ENCODE peak calls at places on chromosomes 7 and 10, in ten cellular contexts. R, N, E, Y, V, A, G, O, T and U are unnamed samples.

GRCh38 chr10:132539894-132540293 is 2.3 kb downstream of the INPP5A start:
- DNase-seq in G (no peak), O (no peak), A (no peak), Y (no peak), E (peak), N (no peak), V (no peak), T (peak), R (no peak), U (no peak)

GRCh38 chr10:6204341-6205191 is 1.8 kb downstream of the PFKFB3 start:
- DNase-seq in G (no peak), Y (no peak), N (no peak), V (no peak), A (peak), O (peak), E (peak), T (peak), R (no peak), U (peak)

GRCh38 chr7:108156897-108157605 is 26.9 kb upstream of the LAMB4 start:
- DNase-seq in G (no peak), N (no peak), O (no peak), A (no peak), E (peak), T (no peak), R (no peak), V (no peak), Y (no peak), U (no peak)

GRCh38 chr10:124020871-124021823 is 72.3 kb downstream of the CHST15 start:
- DNase-seq in T (no peak), O (no peak), Y (no peak), G (no peak), R (no peak), E (peak), V (no peak), A (no peak), N (no peak), U (no peak)

GRCh38 chr10:19964625-19965024 is 148.4 kb downstream of the PLXDC2 start:
- DNase-seq in G (no peak), N (no peak), A (no peak), R (no peak), O (no peak), V (no peak), E (no peak), Y (no peak), T (no peak), U (no peak)

GRCh38 chr10:30556189-30556588 is 73.4 kb downstream of the LYZL2 start:
- DNase-seq in Y (no peak), G (no peak), R (no peak), V (no peak), T (no peak), E (peak), O (no peak), N (no peak), A (no peak), U (no peak)

GRCh38 chr10:113978802-113979201 is 64.9 kb upstream of the ADRB1 start:
- DNase-seq in A (no peak), O (no peak), N (no peak), R (no peak), G (no peak), E (no peak), T (no peak), V (no peak), Y (no peak), U (no peak)

GRCh38 chr10:92440578-92440977 is 133.3 kb downstream of the IDE start:
- DNase-seq in E (no peak), Y (no peak), R (no peak), N (peak), V (no peak), O (no peak), T (no peak), A (no peak), G (no peak), U (no peak)

GRCh38 chr7:123621707-123622106 is 20.1 kb downstream of the ASB15 start:
- DNase-seq in R (no peak), V (no peak), G (no peak), T (no peak), E (no peak), O (no peak), Y (no peak), A (no peak), N (no peak), U (peak)

GRCh38 chr7:155463114-155463811 is 5.3 kb downstream of the EN2 start:
- DNase-seq in A (no peak), N (no peak), Y (no peak), R (no peak), T (no peak), O (no peak), V (no peak), G (no peak), E (no peak), U (no peak)

GRCh38 chr10:80455461-80456345 is 1.6 kb downstream of the TSPAN14 start:
- DNase-seq in T (no peak), N (no peak), G (no peak), E (no peak), V (no peak), Y (no peak), O (no peak), A (no peak), R (no peak), U (no peak)

GRCh38 chr10:124744688-124745055 is 494 bp upstream of the FAM53B start:
- DNase-seq in R (no peak), A (no peak), O (no peak), T (peak), N (no peak), Y (no peak), G (no peak), E (peak), V (no peak), U (no peak)

GRCh38 chr10:116880716-116881440 is 31.6 kb downstream of the ENO4 start:
- DNase-seq in V (no peak), A (no peak), E (peak), T (no peak), N (no peak), O (no peak), G (no peak), R (no peak), Y (no peak), U (peak)

GRCh38 chr7:105677803-105678583 is 96.7 kb upstream of the EFCAB10 start:
- DNase-seq in V (no peak), N (no peak), R (no peak), O (no peak), G (peak), E (no peak), A (peak), T (no peak), Y (no peak), U (no peak)

GRCh38 chr7:98133181-98133580 is 26.5 kb downstream of the LMTK2 start:
- DNase-seq in G (no peak), E (peak), V (no peak), Y (no peak), N (no peak), R (no peak), O (no peak), A (peak), T (peak), U (no peak)

GRCh38 chr10:131654471-131655087 is 246.2 kb upstream of the PPP2R2D start:
- DNase-seq in R (no peak), T (no peak), V (no peak), N (no peak), O (no peak), Y (no peak), A (no peak), E (no peak), G (no peak), U (no peak)

GRCh38 chr10:21976739-21977138 is 26.8 kb downstream of the DNAJC1 start:
- DNase-seq in T (peak), A (no peak), Y (no peak), R (no peak), G (no peak), N (no peak), O (no peak), E (no peak), V (no peak), U (no peak)

GRCh38 chr7:84647797-84648762 is 453.5 kb upstream of the SEMA3A start:
- DNase-seq in G (no peak), R (no peak), A (no peak), N (no peak), O (no peak), Y (no peak), E (no peak), V (no peak), T (peak), U (no peak)

GRCh38 chr7:70042533-70042932 is 444.3 kb downstream of the AUTS2 start:
- DNase-seq in V (no peak), G (no peak), A (no peak), T (peak), N (no peak), O (no peak), E (peak), Y (no peak), R (no peak), U (no peak)

GRCh38 chr10:85849315-85849714 is 517.3 kb downstream of the GRID1 start:
- DNase-seq in Y (no peak), E (no peak), V (no peak), R (no peak), O (no peak), G (no peak), T (no peak), N (no peak), A (no peak), U (no peak)

GRCh38 chr10:31207636-31208035 is 111.4 kb upstream of the ZEB1 start:
- DNase-seq in Y (no peak), E (no peak), R (no peak), V (no peak), G (no peak), O (no peak), A (no peak), T (peak), N (no peak), U (no peak)

GRCh38 chr10:13458107-13458761 is 70.6 kb downstream of the BEND7 start:
- DNase-seq in A (no peak), T (peak), O (no peak), N (no peak), E (no peak), R (no peak), G (no peak), Y (no peak), V (no peak), U (no peak)

GRCh38 chr10:131653140-131653539 is 247.7 kb upstream of the PPP2R2D start:
- DNase-seq in E (no peak), T (no peak), R (no peak), N (no peak), V (no peak), Y (no peak), O (no peak), A (no peak), G (no peak), U (no peak)

GRCh38 chr10:103847909-103848468 is 7.4 kb downstream of the SH3PXD2A start:
- DNase-seq in V (no peak), E (no peak), G (no peak), A (peak), N (no peak), R (no peak), Y (peak), T (no peak), O (no peak), U (no peak)

GRCh38 chr10:11238893-11239292 is 221.2 kb downstream of the CELF2 start:
- DNase-seq in G (no peak), A (no peak), T (no peak), R (no peak), Y (no peak), V (no peak), O (no peak), N (no peak), E (no peak), U (no peak)

GRCh38 chr7:78479348-78479747 is 680.8 kb downstream of the PHTF2 start:
- DNase-seq in R (no peak), V (no peak), Y (no peak), A (no peak), E (no peak), G (no peak), N (no peak), O (no peak), T (no peak), U (no peak)

GRCh38 chr10:121702351-121703320 is 104.4 kb upstream of the FGFR2 start:
- DNase-seq in A (no peak), R (no peak), Y (no peak), T (peak), G (no peak), N (no peak), E (peak), O (no peak), V (no peak), U (no peak)

GRCh38 chr7:157527686-157528085 is 190.9 kb downstream of the DNAJB6 start:
- DNase-seq in O (peak), A (no peak), V (no peak), G (no peak), T (no peak), E (no peak), N (peak), R (no peak), Y (no peak), U (no peak)

GRCh38 chr7:157524731-157525130 is 187.9 kb downstream of the DNAJB6 start:
- DNase-seq in Y (no peak), V (no peak), A (no peak), G (no peak), R (no peak), E (no peak), T (no peak), N (no peak), O (no peak), U (no peak)

GRCh38 chr7:157525501-157525915 is 188.7 kb downstream of the DNAJB6 start:
- DNase-seq in R (no peak), G (no peak), A (no peak), O (no peak), T (no peak), Y (no peak), N (no peak), V (no peak), E (no peak), U (no peak)

GRCh38 chr7:157527235-157527634 is 190.4 kb downstream of the DNAJB6 start:
- DNase-seq in G (no peak), V (no peak), Y (no peak), T (no peak), O (no peak), A (no peak), N (peak), R (no peak), E (no peak), U (no peak)

GRCh38 chr7:157526604-157527003 is 189.8 kb downstream of the DNAJB6 start:
- DNase-seq in A (no peak), N (peak), E (no peak), G (no peak), T (no peak), O (peak), Y (no peak), R (no peak), V (no peak), U (peak)
- TF ChIP-seq CTCF in A (no peak), N (no peak), E (no peak), G (no peak), T (no peak), O (no peak), Y (no peak), R (no peak), V (no peak), U (no peak)

DNA sequence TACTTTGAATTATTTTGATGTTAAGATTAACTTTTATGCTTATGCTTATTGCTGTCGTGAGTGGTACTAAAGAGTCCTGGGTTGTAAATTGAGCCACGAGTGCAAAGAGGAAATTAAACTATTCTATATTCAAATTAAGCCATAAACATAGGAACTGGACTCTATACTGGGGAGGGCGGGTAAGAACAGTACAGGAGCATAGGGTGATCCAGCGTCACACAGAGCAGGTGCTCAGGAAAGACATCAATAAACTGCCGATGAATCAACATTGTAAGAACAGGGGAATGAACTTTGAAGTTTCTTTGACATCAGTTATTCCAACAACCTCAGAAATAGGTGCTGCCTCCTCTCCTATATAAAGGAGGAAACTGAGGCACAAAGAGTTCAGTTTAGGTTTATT is 219.6 kb downstream of the CACNB2 start:
- DNase-seq in N (no peak), Y (no peak), R (no peak), V (no peak), G (no peak), E (no peak), O (no peak), T (no peak), A (no peak), U (no peak)
- TF ChIP-seq CTCF in N (no peak), Y (no peak), R (no peak), V (no peak), G (no peak), E (no peak), O (no peak), T (no peak), A (no peak), U (no peak)

GRCh38 chr10:9301148-9301547 is 1246.7 kb downstream of the GATA3 start:
- DNase-seq in T (peak), Y (no peak), A (no peak), R (no peak), G (no peak), N (no peak), V (no peak), E (peak), O (no peak), U (no peak)
- TF ChIP-seq CTCF in T (peak), Y (no peak), A (peak), R (peak), G (peak), N (no peak), V (no peak), E (peak), O (no peak), U (no peak)

DNA sequence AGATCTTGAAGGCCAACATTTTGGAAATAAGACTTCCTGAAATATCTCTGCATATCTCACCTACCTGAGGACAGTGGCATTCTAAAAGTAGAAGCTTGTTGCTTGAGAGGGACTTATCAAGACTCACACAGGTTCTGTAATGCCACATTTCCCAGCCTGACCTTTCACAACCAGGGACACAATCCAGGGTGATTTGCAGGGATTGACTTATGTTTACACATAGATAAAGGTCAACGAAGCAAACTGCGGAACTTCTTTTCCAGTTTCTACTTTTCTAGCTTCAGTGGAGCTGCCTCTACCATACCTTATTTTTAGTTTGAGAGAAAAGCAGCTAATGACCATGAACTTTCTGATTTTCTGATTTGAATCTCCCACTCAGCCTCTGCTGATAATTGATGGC is 148.7 kb downstream of the SLC16A9 start:
- DNase-seq in A (no peak), O (no peak), V (no peak), E (no peak), N (no peak), Y (no peak), G (no peak), T (no peak), R (no peak), U (no peak)
- TF ChIP-seq CTCF in A (no peak), O (no peak), V (no peak), E (no peak), N (no peak), Y (no peak), G (no peak), T (no peak), R (no peak), U (no peak)

DNA sequence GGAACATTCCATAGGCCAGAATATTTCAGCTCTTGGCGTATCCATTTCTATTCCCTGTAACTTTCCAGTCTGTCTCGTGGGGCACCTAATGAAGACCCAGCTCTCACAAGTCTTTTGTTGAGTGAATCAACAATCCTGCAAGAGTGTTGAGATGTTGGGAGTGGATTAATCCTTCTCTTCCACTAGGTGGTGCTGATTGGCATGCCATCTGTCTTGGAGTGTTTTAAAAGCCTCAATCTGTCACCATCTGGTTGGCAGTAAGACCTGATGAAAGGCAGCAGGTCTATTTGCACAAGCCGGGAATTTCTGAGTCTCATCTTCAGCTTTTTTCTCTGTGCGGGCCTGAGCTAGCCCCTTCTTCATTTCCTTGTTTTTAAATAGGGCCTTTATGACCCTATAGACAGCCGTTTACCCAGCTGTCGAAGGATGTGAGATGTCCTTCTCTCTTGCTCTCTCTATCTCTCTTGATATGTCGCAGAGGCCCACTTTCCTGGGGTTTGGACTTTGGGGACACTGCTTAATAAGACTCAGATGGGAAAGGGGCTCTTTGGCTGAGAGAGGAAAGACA is 180.5 kb downstream of the ZNF365 start:
- DNase-seq in O (no peak), T (peak), A (peak), E (peak), R (peak), G (no peak), Y (peak), N (no peak), V (no peak), U (peak)
- TF ChIP-seq CTCF in O (no peak), T (peak), A (peak), E (peak), R (peak), G (peak), Y (peak), N (peak), V (peak), U (peak)

GRCh38 chr10:49751636-49752510 is 10.2 kb downstream of the OGDHL start:
- DNase-seq in O (no peak), V (peak), G (no peak), Y (no peak), E (no peak), N (no peak), A (no peak), T (no peak), R (no peak), U (no peak)
- TF ChIP-seq CTCF in O (no peak), V (no peak), G (no peak), Y (no peak), E (no peak), N (no peak), A (no peak), T (no peak), R (no peak), U (no peak)

DNA sequence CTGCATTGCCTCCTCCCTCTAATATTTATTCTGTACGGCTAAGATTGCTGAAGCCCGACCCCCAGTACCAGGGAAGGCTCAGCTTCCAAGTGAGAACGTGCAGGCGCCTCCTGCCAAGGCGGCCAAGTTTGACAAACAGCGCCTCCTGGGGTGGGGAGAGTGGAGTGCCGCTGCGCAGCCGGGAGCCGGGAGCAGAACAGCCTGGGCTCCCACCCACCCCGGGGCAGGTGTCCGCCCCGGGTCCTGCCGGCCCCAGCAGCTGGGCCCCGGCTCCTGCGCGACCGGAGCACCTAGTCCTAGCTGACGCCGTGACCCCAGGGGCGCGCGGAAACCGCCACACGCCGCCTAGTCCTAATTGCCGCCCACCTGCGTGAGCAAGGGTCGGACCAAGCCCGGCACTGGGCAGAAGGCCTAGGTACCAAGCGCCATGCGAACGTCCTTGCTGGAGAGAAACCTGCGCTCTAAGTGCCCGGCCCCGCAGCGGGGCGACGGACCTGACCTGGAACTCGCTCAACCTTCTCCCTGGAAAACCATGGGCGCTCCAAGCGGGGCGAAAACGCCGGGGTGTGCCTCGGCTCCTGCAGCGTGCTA is 5.0 kb upstream of the EBF3 start:
- DNase-seq in G (peak), Y (peak), E (no peak), O (no peak), A (no peak), N (no peak), R (peak), V (no peak), T (peak), U (peak)
- TF ChIP-seq CTCF in G (peak), Y (peak), E (peak), O (no peak), A (no peak), N (peak), R (peak), V (peak), T (peak), U (peak)

GRCh38 chr7:38070718-38071117 is 107.3 kb upstream of the STARD3NL start:
- DNase-seq in A (no peak), G (peak), V (no peak), R (no peak), O (no peak), Y (peak), T (peak), E (peak), N (no peak), U (no peak)
- TF ChIP-seq CTCF in A (no peak), G (peak), V (peak), R (peak), O (peak), Y (peak), T (peak), E (peak), N (peak), U (peak)